ENCODE peak calls at places on chromosomes 2 and 18, in six cellular contexts. U is breast epithelium, B is prostate gland, R is HCT116, L is sigmoid colon, K is spleen. O is an unnamed sample.

GRCh38 chr2:187593697-187594096 is 39.5 kb upstream of the TFPI start:
- DNase-seq in U (no peak), L (no peak), K (no peak), R (no peak), B (no peak), O (no peak)

GRCh38 chr2:68745006-68745405 is 10.4 kb downstream of the ARHGAP25 start:
- DNase-seq in B (no peak), U (no peak), K (no peak), R (no peak), L (no peak), O (no peak)

GRCh38 chr2:113895819-113896563 is 6.1 kb downstream of the ACTR3 start:
- DNase-seq in K (no peak), R (no peak), U (no peak), B (no peak), L (no peak), O (no peak)

GRCh38 chr2:68837164-68837860 is 33.9 kb downstream of the BMP10 start:
- DNase-seq in B (no peak), U (no peak), L (no peak), R (peak), K (peak), O (peak)

GRCh38 chr2:99403084-99403483 is 65.9 kb downstream of the EIF5B start:
- DNase-seq in B (no peak), R (no peak), U (no peak), L (no peak), K (no peak), O (no peak)

GRCh38 chr2:42523341-42523740 is 29.6 kb upstream of the KCNG3 start:
- DNase-seq in K (no peak), B (no peak), L (no peak), R (no peak), U (no peak), O (no peak)

GRCh38 chr2:7448578-7449264 is 531.5 kb downstream of the RNF144A start:
- DNase-seq in K (no peak), U (no peak), L (no peak), B (no peak), R (no peak), O (no peak)

GRCh38 chr18:75041586-75041985 is 167.4 kb downstream of the PTGR3 start:
- DNase-seq in K (no peak), B (no peak), U (no peak), L (no peak), R (peak), O (no peak)

GRCh38 chr2:170434900-170435640 is 257.1 kb downstream of the MYO3B start:
- DNase-seq in B (no peak), L (no peak), K (no peak), R (no peak), U (no peak), O (no peak)

GRCh38 chr18:54254265-54254758 is 15.0 kb upstream of the POLI start:
- DNase-seq in B (peak), R (peak), U (no peak), L (no peak), K (no peak), O (no peak)

GRCh38 chr18:79401494-79402208 is 5.9 kb downstream of the NFATC1 start:
- DNase-seq in B (no peak), R (no peak), L (peak), U (no peak), K (peak), O (peak)

GRCh38 chr2:20604957-20605381 is 45.9 kb downstream of the HS1BP3 start:
- DNase-seq in U (peak), B (peak), L (peak), R (no peak), K (peak), O (peak)

GRCh38 chr2:206597716-206598218 is 44.5 kb upstream of the FAM237A start:
- DNase-seq in U (no peak), R (no peak), B (no peak), K (no peak), L (no peak), O (no peak)

GRCh38 chr2:75466708-75467311 is 93.9 kb downstream of the EVA1A start:
- DNase-seq in L (no peak), U (no peak), R (peak), B (peak), K (no peak), O (no peak)

GRCh38 chr18:59681521-59682004 is 15.7 kb downstream of the CCBE1 start:
- DNase-seq in R (no peak), B (no peak), L (peak), K (no peak), U (no peak), O (no peak)

GRCh38 chr2:78967294-78967693 is 58.2 kb upstream of the REG3G start:
- DNase-seq in K (no peak), R (no peak), U (no peak), B (no peak), L (no peak), O (no peak)

GRCh38 chr2:63755216-63755615 is 86.5 kb upstream of the UGP2 start:
- DNase-seq in B (no peak), K (no peak), L (no peak), R (no peak), U (no peak), O (no peak)

GRCh38 chr2:68948695-68949094 is 4.0 kb downstream of the GKN2 start:
- DNase-seq in B (no peak), U (no peak), L (no peak), K (no peak), R (no peak), O (no peak)

GRCh38 chr2:234970467-234970866 is 18.6 kb downstream of the SH3BP4 start:
- DNase-seq in B (no peak), K (no peak), U (no peak), R (no peak), L (no peak), O (no peak)

GRCh38 chr18:51162617-51163016 is 34.9 kb downstream of the MEX3C start:
- DNase-seq in B (no peak), R (no peak), U (no peak), K (no peak), L (no peak), O (no peak)

GRCh38 chr2:71559080-71559827 is 105.9 kb downstream of the DYSF start:
- DNase-seq in R (no peak), U (no peak), K (no peak), L (no peak), B (no peak), O (no peak)

GRCh38 chr2:20615046-20615465 is 35.8 kb downstream of the HS1BP3 start:
- DNase-seq in K (peak), R (no peak), L (no peak), B (no peak), U (no peak), O (peak)

GRCh38 chr2:111634995-111635538 is 248.9 kb downstream of the ANAPC1 start:
- DNase-seq in R (no peak), K (no peak), B (no peak), L (no peak), U (no peak), O (no peak)

GRCh38 chr18:54983041-54983686 is 23.9 kb upstream of the CCDC68 start:
- DNase-seq in B (no peak), U (no peak), K (no peak), L (no peak), R (peak), O (no peak)

GRCh38 chr2:111701266-111701665 is 182.7 kb downstream of the ANAPC1 start:
- DNase-seq in L (peak), B (no peak), K (no peak), R (no peak), U (no peak), O (no peak)

GRCh38 chr2:106147159-106147558 is 46.9 kb downstream of the UXS1 start:
- DNase-seq in U (no peak), R (no peak), L (no peak), B (no peak), K (no peak), O (no peak)

GRCh38 chr18:9991021-9992000 is 77.5 kb downstream of the VAPA start:
- DNase-seq in B (no peak), L (no peak), U (no peak), K (no peak), R (no peak), O (no peak)

GRCh38 chr2:95730813-95731212 is 139.0 kb downstream of the TRIM43 start:
- DNase-seq in L (no peak), R (no peak), U (no peak), B (no peak), K (no peak), O (no peak)

GRCh38 chr2:217880891-217881290 is 121.9 kb downstream of the TNS1 start:
- DNase-seq in R (no peak), U (no peak), B (no peak), L (no peak), K (no peak), O (no peak)

GRCh38 chr18:33711514-33711913 is 133.5 kb downstream of the ASXL3 start:
- DNase-seq in K (no peak), B (no peak), R (no peak), U (no peak), L (no peak), O (no peak)

GRCh38 chr2:132969371-132969985 is 299.5 kb upstream of the LYPD1 start:
- DNase-seq in L (no peak), R (no peak), U (no peak), K (no peak), B (no peak), O (no peak)

DNA sequence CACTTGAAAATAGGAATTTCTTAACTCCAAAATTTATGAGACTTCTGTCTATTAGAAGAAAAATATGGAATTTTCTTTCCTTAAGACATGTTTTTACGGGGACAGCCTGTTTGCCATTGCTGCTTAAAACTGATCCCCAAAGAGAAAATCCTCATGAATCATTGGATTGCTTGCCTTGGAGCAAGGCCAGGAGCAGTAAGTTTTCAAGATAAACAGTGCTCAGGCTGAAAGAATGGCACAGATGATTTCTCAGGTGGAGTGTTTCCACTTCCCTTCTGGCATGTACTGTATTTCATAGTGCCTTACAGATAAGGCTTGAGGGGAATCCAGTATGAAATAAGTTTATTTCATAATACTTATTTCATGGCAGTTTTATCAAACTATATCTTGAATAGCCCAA is 74.3 kb upstream of the MMADHC start:
- DNase-seq in B (peak), L (no peak), U (no peak), R (no peak), K (no peak), O (peak)
- TF ChIP-seq POLR2AphosphoS5 in B (peak), L (no peak), U (no peak), R (no peak), K (no peak), O (no peak)

GRCh38 chr2:199449455-199449854 is 8.3 kb downstream of the SATB2 start:
- DNase-seq in L (no peak), B (no peak), R (no peak), K (no peak), U (no peak), O (no peak)

GRCh38 chr2:199452200-199452990 is 5.3 kb downstream of the SATB2 start:
- DNase-seq in B (no peak), R (no peak), L (no peak), K (no peak), U (no peak), O (no peak)

GRCh38 chr2:199455533-199456382 is 2.0 kb downstream of the SATB2 start:
- DNase-seq in R (peak), B (no peak), L (peak), K (peak), U (no peak), O (peak)

GRCh38 chr2:199455186-199455532 is 2.6 kb downstream of the SATB2 start:
- DNase-seq in B (no peak), L (no peak), U (no peak), R (no peak), K (no peak), O (no peak)

DNA sequence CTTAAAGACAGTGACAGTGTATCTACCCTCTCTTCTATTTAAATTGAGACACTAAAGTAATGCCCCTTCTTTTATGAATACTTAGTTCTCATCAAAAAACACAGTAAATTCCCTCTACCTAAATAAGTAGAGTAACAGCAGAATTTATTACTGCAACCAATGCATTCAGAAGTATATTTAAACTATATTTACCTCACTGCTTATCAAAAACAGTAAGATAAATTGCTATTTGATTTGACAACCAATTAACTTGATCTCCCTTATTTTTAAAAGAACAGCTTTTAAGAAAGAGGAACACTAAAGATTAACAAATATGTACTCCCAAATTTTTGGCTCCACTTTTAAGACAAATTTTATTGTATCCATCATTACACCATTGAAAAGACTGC is 4.8 kb downstream of the SATB2 start:
- DNase-seq in L (no peak), U (no peak), R (no peak), K (no peak), B (no peak), O (no peak)
- TF ChIP-seq CTCF in L (no peak), U (no peak), R (no peak), K (no peak), B (no peak), O (no peak)

DNA sequence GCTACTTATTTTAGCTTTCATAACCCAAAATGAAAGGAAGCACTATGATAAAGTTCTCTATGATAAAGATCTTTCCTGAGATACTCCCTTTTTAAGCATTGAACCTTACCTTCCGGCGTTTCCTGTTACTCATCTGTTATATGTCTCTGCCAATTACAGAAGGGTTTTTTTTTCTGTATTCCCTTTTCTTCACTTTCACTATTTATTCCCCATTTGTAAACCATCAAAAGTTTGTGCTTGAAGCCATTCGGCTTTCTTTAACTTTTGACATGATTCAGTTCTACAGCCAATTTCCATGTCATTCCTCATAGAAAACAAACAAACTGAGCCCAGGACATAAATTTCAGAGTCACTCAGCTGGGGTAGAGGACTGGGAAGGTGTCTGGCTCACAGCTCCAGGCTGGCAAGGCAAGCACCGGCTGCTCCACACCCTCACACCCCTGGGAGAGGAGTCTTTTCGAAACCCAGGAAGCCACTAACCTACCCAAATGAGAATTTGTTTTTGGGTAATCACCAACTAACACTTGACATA is 429.4 kb upstream of the TRIB2 start:
- DNase-seq in R (no peak), B (no peak), K (no peak), L (no peak), U (no peak), O (no peak)
- TF ChIP-seq POLR2AphosphoS5 in R (no peak), B (no peak), K (no peak), L (no peak), U (no peak), O (no peak)

GRCh38 chr2:101776172-101777043 is 78.9 kb downstream of the MAP4K4 start:
- DNase-seq in L (no peak), K (no peak), R (no peak), U (no peak), B (no peak), O (no peak)
- TF ChIP-seq CTCF in L (no peak), K (no peak), R (peak), U (no peak), B (no peak), O (no peak)

GRCh38 chr2:25141120-25141519 is 27.3 kb downstream of the POMC start:
- DNase-seq in R (no peak), K (no peak), B (no peak), L (no peak), U (no peak), O (no peak)

GRCh38 chr2:25145803-25146202 is 22.6 kb downstream of the POMC start:
- DNase-seq in U (no peak), B (no peak), R (no peak), L (no peak), K (no peak), O (no peak)

GRCh38 chr2:25151718-25152117 is 16.7 kb downstream of the POMC start:
- DNase-seq in B (no peak), L (no peak), K (peak), U (no peak), R (no peak), O (no peak)

GRCh38 chr2:25149646-25150045 is 18.7 kb downstream of the POMC start:
- DNase-seq in K (peak), R (no peak), U (no peak), B (no peak), L (no peak), O (no peak)

DNA sequence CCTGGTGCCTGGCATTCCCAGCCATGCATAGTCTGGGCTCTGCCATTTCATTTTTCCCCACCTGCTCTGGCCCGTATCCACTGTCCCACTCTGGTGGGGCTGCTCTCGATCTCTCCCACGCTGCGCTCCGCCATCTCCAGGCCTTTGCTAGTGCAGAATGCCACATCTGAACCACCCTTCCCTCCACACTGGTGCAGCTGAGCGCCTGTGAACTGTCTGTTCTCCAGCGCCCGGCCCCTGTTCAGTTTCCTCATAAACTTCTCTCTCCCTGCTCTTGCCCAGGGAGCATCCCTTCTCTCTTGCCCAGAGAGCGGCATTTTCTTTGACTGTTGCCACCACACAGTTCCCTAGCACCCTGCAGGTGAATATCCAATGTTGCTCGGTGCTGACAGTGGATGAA is 21.5 kb downstream of the POMC start:
- DNase-seq in K (no peak), L (no peak), R (no peak), U (no peak), B (no peak), O (no peak)
- TF ChIP-seq POLR2AphosphoS5 in K (no peak), L (no peak), R (no peak), U (no peak), B (no peak), O (no peak)

GRCh38 chr2:190842606-190843104 is 38.0 kb upstream of the GLS start:
- DNase-seq in L (no peak), B (no peak), R (no peak), U (no peak), K (no peak), O (no peak)
- TF ChIP-seq CTCF in L (no peak), B (no peak), R (no peak), U (no peak), K (no peak), O (no peak)

O was measured in upper lobe of left lung.